ENCODE peak calls at places on chromosomes 12 and 14, in six cellular contexts. P is Panc1, N is mammary epithelial cell, F is A549, R is WERI-Rb-1, M is left ventricle myocardium inferior. S is an unnamed sample.

GRCh38 chr12:49019435-49020317 is 1.1 kb upstream of the PRKAG1 start:
- DNase-seq in P (no peak), N (no peak), F (peak), R (peak), M (no peak), S (peak)

GRCh38 chr12:15608931-15609330 is 180.3 kb downstream of the EPS8 start:
- DNase-seq in P (no peak), N (no peak), F (no peak), R (no peak), M (no peak), S (no peak)

GRCh38 chr14:89027097-89027740 is 202.8 kb downstream of the TTC8 start:
- DNase-seq in P (no peak), N (peak), F (peak), R (peak), M (peak), S (peak)

GRCh38 chr12:99974146-99974545 is 10.6 kb downstream of the ANKS1B start:
- DNase-seq in P (no peak), N (no peak), F (no peak), R (no peak), M (no peak), S (no peak)

GRCh38 chr12:116916122-116916521 is 5.4 kb downstream of the FBXW8 start:
- DNase-seq in P (no peak), N (peak), F (no peak), R (no peak), M (no peak), S (no peak)

GRCh38 chr14:66514206-66514605 is 6.3 kb downstream of the GPHN start:
- DNase-seq in P (no peak), N (peak), F (no peak), R (no peak), M (no peak), S (no peak)

GRCh38 chr14:55625481-55625880 is 45.5 kb downstream of the KTN1 start:
- DNase-seq in P (no peak), N (no peak), F (no peak), R (no peak), M (no peak), S (no peak)

GRCh38 chr12:107436836-107437235 is 248.8 kb upstream of the PWP1 start:
- DNase-seq in P (no peak), N (peak), F (no peak), R (no peak), M (no peak), S (no peak)

GRCh38 chr12:17918013-17918412 is 172.0 kb downstream of the RERGL start:
- DNase-seq in P (no peak), N (no peak), F (no peak), R (no peak), M (no peak), S (no peak)

GRCh38 chr14:61528591-61529021 is 166.7 kb upstream of the HIF1A start:
- DNase-seq in P (no peak), N (peak), F (no peak), R (no peak), M (no peak), S (no peak)

GRCh38 chr14:93686313-93686712 is 102.0 kb downstream of the PRIMA1 start:
- DNase-seq in P (no peak), N (peak), F (no peak), R (no peak), M (no peak), S (no peak)

GRCh38 chr12:54012631-54013398 is 4.0 kb downstream of the HOXC8 start:
- DNase-seq in P (no peak), N (no peak), F (peak), R (no peak), M (no peak), S (no peak)
- TF ChIP-seq CTCF in P (peak), N (no peak), F (no peak), R (peak), M (no peak), S (no peak)

GRCh38 chr14:25484194-25484593 is 434.2 kb upstream of the STXBP6 start:
- DNase-seq in P (no peak), N (no peak), F (no peak), R (no peak), M (no peak), S (no peak)
- TF ChIP-seq CTCF in P (no peak), N (no peak), F (no peak), R (no peak), M (no peak), S (no peak)

GRCh38 chr14:96030136-96030760 is 8.9 kb upstream of the C14orf132 start:
- DNase-seq in P (no peak), N (no peak), F (no peak), R (no peak), M (no peak), S (peak)
- TF ChIP-seq CTCF in P (no peak), N (no peak), F (no peak), R (no peak), M (no peak), S (no peak)

GRCh38 chr14:94689985-94690400 is 77.8 kb downstream of the SERPINA3 start:
- DNase-seq in P (no peak), N (no peak), F (no peak), R (no peak), M (no peak), S (no peak)

GRCh38 chr14:94691658-94692029 is 78.3 kb downstream of the GSC start:
- DNase-seq in P (no peak), N (no peak), F (no peak), R (no peak), M (no peak), S (no peak)

GRCh38 chr14:94690896-94691657 is 78.8 kb downstream of the GSC start:
- DNase-seq in P (no peak), N (no peak), F (no peak), R (no peak), M (no peak), S (no peak)

GRCh38 chr14:94690486-94690885 is 78.3 kb downstream of the SERPINA3 start:
- DNase-seq in P (no peak), N (no peak), F (no peak), R (no peak), M (no peak), S (no peak)

DNA sequence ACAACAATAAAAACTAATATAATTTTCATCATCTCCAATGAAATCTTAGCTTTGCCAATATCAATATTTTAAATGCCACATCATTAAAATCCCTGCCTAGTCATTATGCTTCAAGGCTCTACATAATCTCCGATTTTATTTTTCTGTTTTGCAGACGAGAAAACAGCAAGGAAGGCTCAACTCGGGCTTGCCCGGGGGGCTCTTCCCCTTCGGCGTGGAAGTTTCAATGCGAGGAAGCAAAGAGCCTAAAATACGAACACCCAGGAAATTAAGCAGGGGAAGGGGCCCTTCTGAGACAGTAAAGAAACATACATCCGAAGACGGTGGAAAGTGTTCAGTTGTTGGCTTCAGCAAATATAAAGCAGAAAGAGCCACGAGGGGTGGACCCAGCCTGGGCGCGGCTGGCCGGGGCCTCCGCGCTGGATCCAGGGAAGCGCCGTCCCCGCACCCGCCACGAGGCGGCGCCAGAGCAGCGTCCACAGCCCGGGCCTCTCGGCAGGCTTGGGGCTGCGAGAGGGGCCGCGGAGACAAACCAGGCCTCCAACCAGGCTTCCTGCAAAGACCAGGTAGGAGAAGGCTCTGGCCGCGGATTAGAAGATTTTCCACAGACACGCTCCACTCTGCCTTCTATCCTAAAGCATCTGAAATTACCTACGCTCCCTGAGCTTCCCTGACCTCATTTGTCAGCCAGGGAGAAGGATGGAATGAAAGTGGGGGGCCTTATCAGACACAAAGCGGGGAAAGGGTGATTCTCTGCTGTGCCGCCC is 77.2 kb downstream of the SERPINA3 start:
- DNase-seq in P (no peak), N (peak), F (peak), R (peak), M (peak), S (peak)
- TF ChIP-seq CTCF in P (peak), N (peak), F (peak), R (peak), M (peak), S (peak)

GRCh38 chr14:54348923-54349615 is 47.7 kb upstream of the CDKN3 start:
- DNase-seq in P (no peak), N (no peak), F (no peak), R (peak), M (peak), S (no peak)

GRCh38 chr14:54346257-54346656 is 50.5 kb upstream of the CDKN3 start:
- DNase-seq in P (no peak), N (no peak), F (no peak), R (no peak), M (no peak), S (no peak)

GRCh38 chr14:54349713-54350112 is 47.1 kb upstream of the CDKN3 start:
- DNase-seq in P (no peak), N (no peak), F (no peak), R (no peak), M (no peak), S (no peak)

GRCh38 chr14:54347044-54347443 is 49.8 kb upstream of the CDKN3 start:
- DNase-seq in P (no peak), N (no peak), F (no peak), R (no peak), M (no peak), S (no peak)

DNA sequence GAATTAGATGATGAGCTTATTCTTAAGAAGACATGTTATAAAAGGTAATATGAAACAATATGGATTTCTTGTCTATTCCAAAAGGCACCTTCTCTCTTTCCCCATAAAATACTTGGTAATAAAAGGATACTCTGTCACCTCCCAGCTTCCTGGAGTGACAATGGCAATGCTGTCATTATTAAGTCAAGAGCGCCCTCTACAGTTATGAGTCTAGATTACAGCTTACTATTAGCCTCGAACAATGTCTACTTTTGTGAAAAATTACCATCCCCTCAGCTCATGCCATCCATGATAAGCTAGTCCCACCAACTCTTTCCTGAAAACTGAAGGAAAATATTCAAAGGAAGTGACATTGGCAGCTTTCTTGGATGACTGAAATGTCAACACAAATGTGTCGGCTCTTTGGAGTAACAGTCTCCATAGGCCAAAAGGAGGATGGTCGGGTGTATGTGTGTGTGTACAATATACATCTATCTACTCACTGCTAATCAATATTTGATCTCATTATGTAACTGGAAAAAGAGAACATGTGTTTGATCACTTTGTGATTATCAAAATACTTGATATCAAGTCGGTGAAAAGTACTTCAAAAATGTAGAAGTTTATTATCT is 48.7 kb upstream of the CDKN3 start:
- DNase-seq in P (peak), N (peak), F (peak), R (peak), M (no peak), S (no peak)
- TF ChIP-seq CTCF in P (peak), N (peak), F (peak), R (peak), M (peak), S (peak)

DNA sequence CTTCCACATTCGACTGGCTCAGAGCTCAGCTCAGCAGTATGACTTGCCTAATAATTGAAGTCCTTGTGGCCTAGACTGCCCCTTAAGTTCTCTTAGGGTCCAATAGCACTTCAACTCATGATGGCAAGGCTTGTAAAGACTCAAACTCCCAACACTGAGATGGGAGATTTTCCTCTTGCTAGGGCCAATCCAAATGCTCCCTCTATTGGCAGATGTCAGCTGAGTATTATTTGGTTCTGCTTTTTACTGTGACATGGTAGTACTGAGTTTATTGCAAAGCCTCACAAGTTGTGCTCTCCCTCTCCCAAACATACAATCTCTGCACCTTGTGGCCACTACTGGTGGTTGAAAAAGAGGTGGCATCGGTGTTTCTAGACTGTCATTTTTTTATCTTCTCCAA is 164.2 kb downstream of the ALG10 start:
- DNase-seq in P (no peak), N (no peak), F (no peak), R (no peak), M (no peak), S (no peak)
- TF ChIP-seq CTCF in P (peak), N (no peak), F (no peak), R (no peak), M (peak), S (no peak)

GRCh38 chr12:5969974-5970690 is 25.1 kb upstream of the ANO2 start:
- DNase-seq in P (no peak), N (no peak), F (no peak), R (no peak), M (no peak), S (no peak)
- TF ChIP-seq CTCF in P (no peak), N (no peak), F (no peak), R (peak), M (no peak), S (no peak)

DNA sequence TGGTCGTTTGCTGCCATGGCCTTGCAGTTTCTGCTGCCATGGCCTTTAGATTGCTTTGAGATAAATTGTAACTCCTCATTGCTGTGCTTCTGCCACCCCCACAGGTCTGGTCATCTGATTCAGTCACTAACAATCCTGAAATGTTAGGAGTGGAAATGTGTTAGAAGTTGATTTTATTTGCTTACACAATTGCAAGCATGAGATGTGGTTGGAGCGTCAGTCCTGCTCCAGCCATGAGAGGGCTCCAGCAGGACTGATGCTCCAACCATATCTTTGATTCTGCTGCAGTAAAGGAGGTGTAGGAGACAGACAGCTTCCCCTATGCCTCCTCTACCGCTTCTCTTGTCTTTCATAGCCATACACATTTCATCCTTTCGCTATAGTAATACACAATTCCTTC is 226.8 kb upstream of the RGS6 start:
- DNase-seq in P (no peak), N (no peak), F (peak), R (no peak), M (no peak), S (no peak)
- TF ChIP-seq CTCF in P (no peak), N (no peak), F (no peak), R (peak), M (no peak), S (no peak)